ENCODE peak calls at places on chromosomes 6 and 20, in eight cellular contexts. I is ovary, P is cardiac muscle cell, H is K562, L is AG04450, T is left ventricle myocardium inferior, V is heart right ventricle, A is transverse colon. C is an unnamed sample.

GRCh38 chr20:47585087-47585747 is 83.5 kb downstream of the NCOA3 start:
- DNase-seq in I (no peak), P (no peak), H (no peak), L (no peak), T (no peak), V (no peak), A (no peak), C (no peak)

GRCh38 chr6:84623956-84624680 is 140.3 kb downstream of the TBX18 start:
- DNase-seq in I (no peak), P (peak), H (no peak), L (no peak), T (peak), V (peak), A (no peak), C (no peak)

GRCh38 chr20:7195704-7196103 is 428.2 kb downstream of the BMP2 start:
- DNase-seq in I (no peak), P (no peak), H (no peak), L (no peak), T (no peak), V (no peak), A (no peak), C (no peak)

GRCh38 chr6:7051780-7052440 is 55.9 kb upstream of the RREB1 start:
- DNase-seq in I (peak), P (peak), H (no peak), L (no peak), T (peak), V (peak), A (peak), C (peak)

GRCh38 chr20:53413188-53413631 is 180.4 kb downstream of the ZNF217 start:
- DNase-seq in I (no peak), P (peak), H (peak), L (no peak), T (no peak), V (no peak), A (peak), C (peak)

GRCh38 chr6:116444092-116444491 is 17.1 kb upstream of the CALHM6 start:
- DNase-seq in I (no peak), P (peak), H (peak), L (no peak), T (no peak), V (no peak), A (no peak), C (no peak)

GRCh38 chr6:158410784-158411183 is 98.5 kb downstream of the TULP4 start:
- DNase-seq in I (no peak), P (no peak), H (no peak), L (no peak), T (no peak), V (no peak), A (no peak), C (no peak)

GRCh38 chr20:57638173-57638894 is 18.1 kb upstream of the ZBP1 start:
- DNase-seq in I (no peak), P (no peak), H (no peak), L (no peak), T (no peak), V (no peak), A (no peak), C (no peak)

GRCh38 chr6:29676981-29677601 is 3.9 kb downstream of the ZFP57 start:
- DNase-seq in I (no peak), P (peak), H (no peak), L (no peak), T (no peak), V (no peak), A (no peak), C (no peak)

GRCh38 chr20:64048402-64049044 is 916 bp downstream of the SOX18 start:
- DNase-seq in I (no peak), P (peak), H (no peak), L (no peak), T (no peak), V (no peak), A (no peak), C (no peak)

GRCh38 chr6:159693128-159693893 is at the start of gene SOD2:
- DNase-seq in I (peak), P (peak), H (peak), L (peak), T (peak), V (peak), A (peak), C (peak)

GRCh38 chr6:31877651-31878161 is 1.1 kb downstream of the SLC44A4 start:
- DNase-seq in I (no peak), P (peak), H (no peak), L (no peak), T (no peak), V (no peak), A (peak), C (peak)

GRCh38 chr6:170293881-170294755 is 3.2 kb upstream of the DLL1 start:
- DNase-seq in I (no peak), P (no peak), H (no peak), L (no peak), T (no peak), V (no peak), A (no peak), C (no peak)

GRCh38 chr6:20826378-20826777 is 292.1 kb downstream of the CDKAL1 start:
- DNase-seq in I (no peak), P (no peak), H (peak), L (no peak), T (no peak), V (no peak), A (no peak), C (no peak)

GRCh38 chr20:42482808-42483207 is 706.9 kb downstream of the PTPRT start:
- DNase-seq in I (no peak), P (no peak), H (no peak), L (no peak), T (no peak), V (no peak), A (no peak), C (no peak)

GRCh38 chr6:71347119-71347518 is 58.5 kb downstream of the OGFRL1 start:
- DNase-seq in I (no peak), P (no peak), H (no peak), L (no peak), T (no peak), V (no peak), A (no peak), C (no peak)

GRCh38 chr20:1331101-1331500 is 2.2 kb upstream of the SDCBP2 start:
- DNase-seq in I (no peak), P (no peak), H (no peak), L (no peak), T (no peak), V (no peak), A (no peak), C (no peak)

GRCh38 chr6:55825402-55826051 is 49.9 kb downstream of the BMP5 start:
- DNase-seq in I (no peak), P (peak), H (no peak), L (peak), T (no peak), V (peak), A (no peak), C (no peak)

GRCh38 chr6:45477278-45477677 is 99.5 kb upstream of the SUPT3H start:
- DNase-seq in I (no peak), P (no peak), H (no peak), L (no peak), T (no peak), V (no peak), A (no peak), C (no peak)

GRCh38 chr6:17224056-17224455 is 57.1 kb upstream of the RBM24 start:
- DNase-seq in I (no peak), P (no peak), H (no peak), L (no peak), T (no peak), V (no peak), A (no peak), C (no peak)

GRCh38 chr6:5532941-5533340 is 271.6 kb downstream of the FARS2 start:
- DNase-seq in I (no peak), P (no peak), H (no peak), L (no peak), T (no peak), V (no peak), A (no peak), C (no peak)

GRCh38 chr6:5525209-5525608 is 263.9 kb downstream of the FARS2 start:
- DNase-seq in I (no peak), P (no peak), H (no peak), L (no peak), T (no peak), V (no peak), A (no peak), C (no peak)

GRCh38 chr6:5529015-5529414 is 267.7 kb downstream of the FARS2 start:
- DNase-seq in I (no peak), P (no peak), H (no peak), L (no peak), T (no peak), V (no peak), A (no peak), C (no peak)

GRCh38 chr6:5531853-5532375 is 270.6 kb downstream of the FARS2 start:
- DNase-seq in I (no peak), P (no peak), H (no peak), L (no peak), T (no peak), V (no peak), A (no peak), C (no peak)

DNA sequence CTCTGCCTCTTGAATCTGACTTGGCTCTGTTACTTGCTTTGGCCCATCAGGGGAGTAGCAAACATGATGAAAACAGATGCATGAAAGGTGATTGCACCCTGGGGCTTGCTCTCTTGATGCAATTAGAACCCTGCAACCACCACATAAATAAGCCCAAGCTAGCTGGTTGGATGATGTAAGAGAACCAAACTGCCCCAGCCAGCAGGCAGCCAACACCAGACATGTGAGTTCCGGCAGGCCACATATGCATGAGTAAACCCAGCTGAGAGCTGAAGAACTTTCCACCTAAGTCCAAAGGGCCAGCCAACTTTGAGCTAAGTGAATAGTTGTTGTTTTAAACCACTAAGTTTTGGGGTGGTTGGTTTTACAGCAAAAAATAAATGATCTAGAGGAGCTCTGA is 268.4 kb downstream of the FARS2 start:
- DNase-seq in I (no peak), P (no peak), H (no peak), L (no peak), T (no peak), V (no peak), A (no peak), C (no peak)
- H3K4me3 ChIP-seq in I (no peak), P (no peak), H (no peak), L (no peak), T (no peak), V (no peak), A (no peak), C (no peak)

DNA sequence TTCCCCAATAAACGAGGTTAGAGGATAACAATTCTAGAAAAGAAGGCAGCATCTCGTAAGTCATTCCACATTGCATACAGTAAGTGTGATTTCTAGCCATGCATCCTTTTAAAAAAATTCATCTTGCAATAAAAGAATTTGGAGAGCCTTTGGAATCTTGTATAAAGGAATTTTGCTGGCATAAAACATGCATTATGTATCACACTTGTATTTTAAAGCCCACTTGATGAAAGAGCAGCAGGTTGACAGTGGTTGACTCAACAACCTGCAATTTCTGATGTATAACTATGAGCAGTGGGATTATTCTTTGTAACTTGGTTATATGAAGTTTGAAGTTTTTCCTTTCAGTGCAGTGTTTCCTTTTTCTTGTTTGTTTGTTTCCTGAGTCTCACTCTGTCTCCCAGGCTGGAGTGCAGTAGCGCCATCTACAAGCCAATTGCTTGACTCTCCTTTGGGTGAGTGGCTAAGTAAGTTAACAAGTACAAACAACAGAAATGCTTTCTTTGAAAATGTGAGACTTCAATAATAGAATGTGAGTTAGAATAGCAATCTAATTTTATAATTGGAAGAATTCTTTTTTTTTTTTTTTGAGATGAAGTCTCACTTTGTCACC is 39.9 kb downstream of the JARID2 start:
- DNase-seq in I (no peak), P (no peak), H (no peak), L (no peak), T (no peak), V (no peak), A (no peak), C (no peak)
- TF ChIP-seq CTCF in I (no peak), P (peak), H (peak), L (no peak), T (no peak), V (no peak), A (no peak), C (no peak)

GRCh38 chr20:34583524-34583923 is 25.0 kb downstream of the MAP1LC3A start:
- DNase-seq in I (no peak), P (no peak), H (no peak), L (no peak), T (peak), V (peak), A (peak), C (no peak)

GRCh38 chr20:34581341-34582189 is 23.0 kb downstream of the MAP1LC3A start:
- DNase-seq in I (no peak), P (no peak), H (no peak), L (no peak), T (peak), V (no peak), A (no peak), C (no peak)

GRCh38 chr20:34582911-34583310 is 24.4 kb downstream of the MAP1LC3A start:
- DNase-seq in I (no peak), P (no peak), H (no peak), L (no peak), T (no peak), V (no peak), A (no peak), C (no peak)

GRCh38 chr20:34580588-34580940 is 22.0 kb downstream of the MAP1LC3A start:
- DNase-seq in I (no peak), P (no peak), H (no peak), L (no peak), T (no peak), V (no peak), A (no peak), C (no peak)

GRCh38 chr20:34582221-34582620 is 23.7 kb downstream of the MAP1LC3A start:
- DNase-seq in I (no peak), P (no peak), H (no peak), L (no peak), T (no peak), V (no peak), A (no peak), C (no peak)
- H3K27ac ChIP-seq in I (no peak), P (no peak), H (no peak), L (no peak), T (peak), V (peak), A (peak), C (no peak)

GRCh38 chr6:35599761-35600658 is 87.3 kb upstream of the TULP1 start:
- DNase-seq in I (no peak), P (no peak), H (no peak), L (no peak), T (no peak), V (no peak), A (no peak), C (no peak)
- H3K4me3 ChIP-seq in I (no peak), P (no peak), H (no peak), L (no peak), T (peak), V (no peak), A (no peak), C (no peak)

DNA sequence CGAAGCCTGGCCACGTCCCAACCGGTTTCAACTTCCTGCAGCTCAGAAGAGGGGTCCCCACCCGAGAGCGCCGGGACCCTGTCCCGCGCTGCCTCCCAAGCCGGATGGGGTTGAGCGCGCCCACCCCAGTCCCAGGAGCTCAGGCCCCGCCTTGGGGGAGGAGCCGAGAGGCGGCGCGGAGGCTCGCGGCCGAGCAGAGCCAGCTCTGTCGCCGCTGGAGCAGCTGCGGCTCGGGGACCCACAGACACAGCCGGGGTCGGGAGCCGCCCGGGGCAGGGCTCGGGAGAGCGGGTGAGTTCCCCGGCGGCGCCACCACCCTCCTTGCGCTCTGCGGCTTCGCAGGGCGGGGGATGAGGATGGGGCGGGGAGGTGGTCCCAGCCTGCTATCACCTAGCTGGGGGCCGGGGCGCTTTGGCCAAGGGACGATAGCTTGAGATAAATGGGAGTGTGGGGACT is at the start of gene PPP1R16B:
- DNase-seq in I (no peak), P (peak), H (peak), L (no peak), T (peak), V (peak), A (peak), C (peak)
- TF ChIP-seq CTCF in I (no peak), P (no peak), H (no peak), L (no peak), T (no peak), V (no peak), A (no peak), C (no peak)

GRCh38 chr6:105374010-105374420 is 28.9 kb downstream of the PREP start:
- DNase-seq in I (no peak), P (no peak), H (no peak), L (no peak), T (no peak), V (no peak), A (no peak), C (no peak)
- H3K27ac ChIP-seq in I (no peak), P (no peak), H (no peak), L (no peak), T (no peak), V (no peak), A (peak), C (no peak)

GRCh38 chr6:144064402-144064830 is 31.0 kb downstream of the SF3B5 start:
- DNase-seq in I (peak), P (peak), H (peak), L (no peak), T (peak), V (peak), A (peak), C (peak)

GRCh38 chr6:144064831-144065668 is 30.3 kb downstream of the SF3B5 start:
- DNase-seq in I (no peak), P (no peak), H (no peak), L (no peak), T (no peak), V (no peak), A (peak), C (no peak)

GRCh38 chr6:144063744-144064401 is 31.5 kb downstream of the SF3B5 start:
- DNase-seq in I (peak), P (peak), H (peak), L (no peak), T (peak), V (peak), A (peak), C (peak)

GRCh38 chr6:144063246-144063743 is 32.1 kb downstream of the SF3B5 start:
- DNase-seq in I (no peak), P (no peak), H (peak), L (no peak), T (no peak), V (no peak), A (peak), C (no peak)

GRCh38 chr6:144062757-144063156 is 32.6 kb downstream of the SF3B5 start:
- DNase-seq in I (no peak), P (no peak), H (no peak), L (no peak), T (no peak), V (no peak), A (no peak), C (no peak)
- H3K4me3 ChIP-seq in I (no peak), P (no peak), H (no peak), L (no peak), T (no peak), V (no peak), A (peak), C (no peak)